ENCODE peak calls at places on chromosomes 13 and 19, in nine cellular contexts. One of them, this sample, is unnamed.

GRCh38 chr19:39670998-39671397 is 15.3 kb downstream of the LGALS16 start:
- DNase-seq in naive thymus-derived CD4-positive, alpha-beta T cell: no peak
- DNase-seq in fibroblast of lung: no peak
- DNase-seq in Caco-2: no peak
- DNase-seq in T-helper 9 cell: no peak
- DNase-seq in astrocyte of the hippocampus: no peak
- DNase-seq in MV-4-11: no peak
- DNase-seq in left colon: no peak
- DNase-seq in pancreas: no peak
- DNase-seq in this sample: no peak

GRCh38 chr13:75417006-75417384 is 65.0 kb downstream of the TBC1D4 start:
- DNase-seq in pancreas: no peak
- DNase-seq in fibroblast of lung: no peak
- DNase-seq in left colon: no peak
- DNase-seq in MV-4-11: peak; percentile 6
- DNase-seq in naive thymus-derived CD4-positive, alpha-beta T cell: no peak
- DNase-seq in astrocyte of the hippocampus: no peak
- DNase-seq in T-helper 9 cell: no peak
- DNase-seq in Caco-2: no peak
- DNase-seq in this sample: no peak

GRCh38 chr13:34640931-34641330 is 301.1 kb upstream of the NBEA start:
- DNase-seq in left colon: no peak
- DNase-seq in astrocyte of the hippocampus: no peak
- DNase-seq in T-helper 9 cell: no peak
- DNase-seq in MV-4-11: no peak
- DNase-seq in naive thymus-derived CD4-positive, alpha-beta T cell: no peak
- DNase-seq in Caco-2: no peak
- DNase-seq in fibroblast of lung: no peak
- DNase-seq in pancreas: no peak
- DNase-seq in this sample: no peak

GRCh38 chr19:55454787-55455243 is 6.6 kb downstream of the ISOC2 start:
- DNase-seq in T-helper 9 cell: peak; percentile 28
- DNase-seq in Caco-2: peak; percentile 68
- DNase-seq in naive thymus-derived CD4-positive, alpha-beta T cell: peak; percentile 47
- DNase-seq in pancreas: no peak
- DNase-seq in MV-4-11: peak; percentile 37
- DNase-seq in left colon: peak; percentile 49
- DNase-seq in astrocyte of the hippocampus: peak; percentile 44
- DNase-seq in fibroblast of lung: peak; percentile 25
- DNase-seq in this sample: no peak

GRCh38 chr19:30314056-30314804 is 58.0 kb upstream of the ZNF536 start:
- DNase-seq in left colon: no peak
- DNase-seq in MV-4-11: no peak
- DNase-seq in Caco-2: no peak
- DNase-seq in pancreas: no peak
- DNase-seq in naive thymus-derived CD4-positive, alpha-beta T cell: no peak
- DNase-seq in astrocyte of the hippocampus: no peak
- DNase-seq in T-helper 9 cell: no peak
- DNase-seq in fibroblast of lung: no peak
- DNase-seq in this sample: no peak

GRCh38 chr19:35223856-35224505 is 4.6 kb downstream of the FAM187B start:
- DNase-seq in naive thymus-derived CD4-positive, alpha-beta T cell: no peak
- DNase-seq in left colon: no peak
- DNase-seq in pancreas: no peak
- DNase-seq in astrocyte of the hippocampus: no peak
- DNase-seq in MV-4-11: no peak
- DNase-seq in Caco-2: no peak
- DNase-seq in fibroblast of lung: no peak
- DNase-seq in T-helper 9 cell: no peak
- DNase-seq in this sample: no peak

GRCh38 chr13:59409211-59409610 is 754.5 kb downstream of the DIAPH3 start:
- DNase-seq in astrocyte of the hippocampus: peak; percentile 83
- DNase-seq in T-helper 9 cell: no peak
- DNase-seq in MV-4-11: no peak
- DNase-seq in left colon: no peak
- DNase-seq in naive thymus-derived CD4-positive, alpha-beta T cell: no peak
- DNase-seq in pancreas: peak; percentile 86
- DNase-seq in Caco-2: no peak
- DNase-seq in fibroblast of lung: peak; percentile 77
- DNase-seq in this sample: no peak

GRCh38 chr19:18097217-18097992 is at the start of gene MAST3:
- DNase-seq in MV-4-11: peak; percentile 92
- DNase-seq in fibroblast of lung: peak; percentile 77
- DNase-seq in left colon: peak; percentile 92
- DNase-seq in T-helper 9 cell: peak; percentile 89
- DNase-seq in astrocyte of the hippocampus: peak; percentile 87
- DNase-seq in Caco-2: peak; percentile 89
- DNase-seq in naive thymus-derived CD4-positive, alpha-beta T cell: peak; percentile 93
- DNase-seq in pancreas: peak; percentile 90
- DNase-seq in this sample: peak; percentile 94

GRCh38 chr19:49953376-49953775 is 7.6 kb downstream of the SIGLEC11 start:
- DNase-seq in Caco-2: no peak
- DNase-seq in pancreas: no peak
- DNase-seq in left colon: no peak
- DNase-seq in MV-4-11: peak; percentile 96
- DNase-seq in T-helper 9 cell: no peak
- DNase-seq in naive thymus-derived CD4-positive, alpha-beta T cell: no peak
- DNase-seq in astrocyte of the hippocampus: no peak
- DNase-seq in fibroblast of lung: no peak
- DNase-seq in this sample: peak; percentile 12

GRCh38 chr13:40801255-40802217 is 12.1 kb downstream of the SLC25A15 start:
- DNase-seq in Caco-2: no peak
- DNase-seq in pancreas: peak; percentile 35
- DNase-seq in fibroblast of lung: no peak
- DNase-seq in MV-4-11: no peak
- DNase-seq in astrocyte of the hippocampus: no peak
- DNase-seq in T-helper 9 cell: no peak
- DNase-seq in left colon: no peak
- DNase-seq in naive thymus-derived CD4-positive, alpha-beta T cell: no peak
- DNase-seq in this sample: no peak

GRCh38 chr19:3936506-3937442 is 3.9 kb downstream of the NMRK2 start:
- DNase-seq in astrocyte of the hippocampus: no peak
- DNase-seq in pancreas: no peak
- DNase-seq in naive thymus-derived CD4-positive, alpha-beta T cell: no peak
- DNase-seq in Caco-2: no peak
- DNase-seq in fibroblast of lung: no peak
- DNase-seq in left colon: no peak
- DNase-seq in T-helper 9 cell: no peak
- DNase-seq in MV-4-11: no peak
- DNase-seq in this sample: no peak

GRCh38 chr19:35055715-35056179 is 14.2 kb downstream of the HPN start:
- DNase-seq in fibroblast of lung: no peak
- DNase-seq in pancreas: no peak
- DNase-seq in Caco-2: no peak
- DNase-seq in MV-4-11: no peak
- DNase-seq in astrocyte of the hippocampus: no peak
- DNase-seq in naive thymus-derived CD4-positive, alpha-beta T cell: no peak
- DNase-seq in T-helper 9 cell: no peak
- DNase-seq in left colon: no peak
- DNase-seq in this sample: no peak

This sample was measured in natural killer cell treated with Interleukin-12 subunit alpha and Interleukin-12 subunit beta and Interleukin-15 and Interleukin-18, amount 100 ng/mL, for 72 hours.